ENCODE peak calls at places on chromosomes 7 and 10, in six cellular contexts. W is A549, I is OCI-LY7, J is fibroblast of lung, Z is GM23248, T is neural progenitor cell. L is an unnamed sample.

GRCh38 chr10:35564276-35564982 is 40.7 kb upstream of the GJD4 start:
- DNase-seq in W (no peak), I (peak), J (peak), Z (peak), T (no peak), L (peak)

GRCh38 chr10:96512524-96512991 is 1.2 kb downstream of the TLL2 start:
- DNase-seq in W (no peak), I (peak), J (peak), Z (peak), T (peak), L (peak)

GRCh38 chr10:86946215-86947170 is 10.9 kb downstream of the MMRN2 start:
- DNase-seq in W (no peak), I (no peak), J (no peak), Z (no peak), T (no peak), L (no peak)

GRCh38 chr7:23115991-23116390 is 10.4 kb downstream of the KLHL7 start:
- DNase-seq in W (no peak), I (no peak), J (no peak), Z (no peak), T (peak), L (peak)

GRCh38 chr7:2049111-2049781 is 183.5 kb downstream of the MAD1L1 start:
- DNase-seq in W (no peak), I (no peak), J (no peak), Z (no peak), T (no peak), L (no peak)

GRCh38 chr7:70553364-70553763 is 578.6 kb upstream of the GALNT17 start:
- DNase-seq in W (no peak), I (no peak), J (no peak), Z (no peak), T (no peak), L (no peak)

GRCh38 chr10:6327906-6328707 is 125.4 kb downstream of the PFKFB3 start:
- DNase-seq in W (no peak), I (no peak), J (no peak), Z (no peak), T (peak), L (no peak)

GRCh38 chr7:103573479-103574058 is 127.6 kb upstream of the SLC26A5 start:
- DNase-seq in W (peak), I (peak), J (peak), Z (peak), T (peak), L (peak)

GRCh38 chr7:135186841-135187253 is 16.3 kb upstream of the CYREN start:
- DNase-seq in W (no peak), I (no peak), J (no peak), Z (no peak), T (no peak), L (no peak)

GRCh38 chr10:103849880-103850571 is 5.3 kb downstream of the SH3PXD2A start:
- DNase-seq in W (no peak), I (no peak), J (peak), Z (peak), T (no peak), L (peak)

GRCh38 chr10:68088744-68089143 is 13.7 kb upstream of the HERC4 start:
- DNase-seq in W (no peak), I (no peak), J (peak), Z (no peak), T (no peak), L (no peak)

GRCh38 chr10:101778781-101779543 is 3.0 kb upstream of the FGF8 start:
- DNase-seq in W (no peak), I (peak), J (peak), Z (peak), T (peak), L (peak)

GRCh38 chr10:3102721-3103410 is 35.5 kb downstream of the PFKP start:
- DNase-seq in W (peak), I (no peak), J (peak), Z (peak), T (no peak), L (peak)

GRCh38 chr10:101828734-101829551 is 10.7 kb upstream of the OGA start:
- DNase-seq in W (no peak), I (no peak), J (no peak), Z (no peak), T (no peak), L (no peak)

GRCh38 chr10:58892039-58892665 is 284.3 kb upstream of the PHYHIPL start:
- DNase-seq in W (no peak), I (no peak), J (peak), Z (peak), T (no peak), L (no peak)

GRCh38 chr7:70719120-70719519 is 412.8 kb upstream of the GALNT17 start:
- DNase-seq in W (no peak), I (no peak), J (no peak), Z (no peak), T (no peak), L (no peak)

GRCh38 chr7:82559203-82559805 is 115.7 kb upstream of the CACNA2D1 start:
- DNase-seq in W (peak), I (no peak), J (no peak), Z (no peak), T (peak), L (peak)

GRCh38 chr10:70528726-70529362 is 50.3 kb downstream of the PALD1 start:
- DNase-seq in W (peak), I (peak), J (peak), Z (peak), T (peak), L (peak)

GRCh38 chr10:5910323-5911100 is 20.5 kb downstream of the FBH1 start:
- DNase-seq in W (no peak), I (no peak), J (no peak), Z (no peak), T (no peak), L (no peak)

DNA sequence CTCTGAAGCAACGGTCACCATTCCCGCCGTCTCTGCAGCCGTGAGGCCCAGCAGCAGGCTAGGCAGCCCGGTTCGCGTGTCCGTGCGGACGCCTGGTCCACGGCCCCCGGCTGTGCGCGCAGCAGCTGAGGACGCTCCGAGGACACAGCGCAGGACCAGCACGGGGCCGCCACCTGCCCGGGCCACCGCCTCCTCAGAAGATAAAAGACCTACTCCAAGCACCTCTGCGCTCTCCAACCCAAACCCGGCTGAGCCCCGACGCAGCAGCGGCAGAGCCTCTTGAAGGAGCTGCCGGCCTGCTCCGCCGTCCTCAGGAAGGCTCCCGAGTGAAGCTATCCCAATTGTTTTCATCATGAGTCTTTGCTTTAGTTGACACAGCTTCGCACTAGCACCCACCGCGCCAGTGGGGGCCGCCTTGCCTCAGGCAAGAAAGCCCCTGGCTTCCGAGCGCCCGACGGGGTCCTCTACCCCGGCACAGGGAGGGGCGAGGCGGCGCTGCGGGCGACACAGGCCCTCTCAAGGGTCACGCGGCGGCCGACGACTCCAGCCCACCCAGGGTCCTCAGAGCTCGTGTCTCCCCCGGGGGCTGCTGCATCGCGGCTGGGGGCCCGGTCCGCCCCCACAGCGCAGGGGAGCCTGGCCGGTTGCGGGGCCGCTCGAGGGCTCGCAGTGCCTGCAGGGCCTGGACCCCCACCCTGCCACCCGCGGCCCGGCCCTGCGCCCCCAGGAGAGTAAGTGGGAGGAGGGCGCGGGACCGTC is 16.9 kb upstream of the GPR146 start:
- DNase-seq in W (peak), I (peak), J (peak), Z (peak), T (peak), L (peak)
- H3K4me2 ChIP-seq in W (peak), I (peak), J (peak), Z (peak), T (peak), L (peak)

GRCh38 chr10:11148131-11148530 is 130.5 kb downstream of the CELF2 start:
- DNase-seq in W (no peak), I (no peak), J (no peak), Z (no peak), T (no peak), L (no peak)
- H3K4me3 ChIP-seq in W (no peak), I (no peak), J (no peak), Z (no peak), T (no peak), L (no peak)

GRCh38 chr7:75818462-75818861 is 4.9 kb upstream of the CCL24 start:
- DNase-seq in W (no peak), I (no peak), J (no peak), Z (no peak), T (no peak), L (no peak)
- H3K4me2 ChIP-seq in W (no peak), I (no peak), J (no peak), Z (no peak), T (no peak), L (no peak)

GRCh38 chr7:158028290-158028941 is 559.2 kb downstream of the PTPRN2 start:
- DNase-seq in W (no peak), I (no peak), J (no peak), Z (no peak), T (no peak), L (no peak)
- H3K4me3 ChIP-seq in W (no peak), I (no peak), J (no peak), Z (no peak), T (no peak), L (no peak)